ENCODE peak calls at places on chromosomes 5 and 9, in seven cellular contexts. F, Q, R, B, Y, T and H are unnamed samples.

GRCh38 chr9:76230961-76231360 is 163.3 kb downstream of the RFK start:
- DNase-seq in F (no peak), Q (no peak), R (peak; percentile 76), B (no peak), Y (no peak), T (no peak), H (no peak)

GRCh38 chr5:108762660-108763059 is 15.0 kb downstream of the FER start:
- DNase-seq in F (no peak), Q (no peak), R (no peak), B (no peak), Y (no peak), T (no peak), H (no peak)

GRCh38 chr9:112041536-112042243 is 133.4 kb downstream of the SUSD1 start:
- DNase-seq in F (peak; percentile 99), Q (no peak), R (peak; percentile 100), B (no peak), Y (no peak), T (no peak), H (no peak)

GRCh38 chr5:148005788-148006520 is 57.8 kb upstream of the SPINK5 start:
- DNase-seq in F (peak; percentile 25), Q (no peak), R (no peak), B (no peak), Y (no peak), T (no peak), H (no peak)

GRCh38 chr5:95713960-95714710 is 17.0 kb upstream of the RHOBTB3 start:
- DNase-seq in F (no peak), Q (no peak), R (no peak), B (no peak), Y (no peak), T (peak; percentile 38), H (no peak)

GRCh38 chr5:153964201-153965101 is 74.3 kb downstream of the FAM114A2 start:
- DNase-seq in F (no peak), Q (no peak), R (no peak), B (no peak), Y (no peak), T (no peak), H (no peak)

GRCh38 chr5:151130922-151131891 is 26.4 kb downstream of the ANXA6 start:
- DNase-seq in F (no peak), Q (no peak), R (peak; percentile 81), B (no peak), Y (no peak), T (no peak), H (no peak)

GRCh38 chr9:34496149-34496712 is 26.6 kb downstream of the ENHO start:
- DNase-seq in F (no peak), Q (no peak), R (peak; percentile 55), B (no peak), Y (no peak), T (no peak), H (no peak)

GRCh38 chr5:109921735-109922395 is 232.1 kb downstream of the MAN2A1 start:
- DNase-seq in F (no peak), Q (peak; percentile 34), R (no peak), B (no peak), Y (no peak), T (no peak), H (peak; percentile 13)

GRCh38 chr5:71910741-71911140 is 191.7 kb downstream of the CARTPT start:
- DNase-seq in F (peak; percentile 13), Q (no peak), R (no peak), B (no peak), Y (no peak), T (no peak), H (no peak)

GRCh38 chr5:150599917-150600511 is 40.4 kb upstream of the SYNPO start:
- DNase-seq in F (peak; percentile 53), Q (no peak), R (peak; percentile 90), B (no peak), Y (no peak), T (no peak), H (no peak)

GRCh38 chr9:134738869-134739659 is 97.5 kb downstream of the COL5A1 start:
- DNase-seq in F (peak; percentile 25), Q (no peak), R (peak; percentile 47), B (peak; percentile 14), Y (peak; percentile 66), T (peak; percentile 36), H (peak; percentile 26)

GRCh38 chr5:79702606-79703380 is 13.2 kb downstream of the CMYA5 start:
- DNase-seq in F (no peak), Q (no peak), R (peak; percentile 32), B (peak; percentile 23), Y (no peak), T (peak; percentile 62), H (no peak)

GRCh38 chr5:170273968-170274710 is 23.4 kb downstream of the LCP2 start:
- DNase-seq in F (peak; percentile 27), Q (peak; percentile 39), R (peak; percentile 46), B (peak; percentile 54), Y (no peak), T (peak; percentile 67), H (peak; percentile 43)

GRCh38 chr9:132412089-132412488 is 2.1 kb downstream of the CFAP77 start:
- DNase-seq in F (no peak), Q (no peak), R (peak; percentile 17), B (no peak), Y (no peak), T (no peak), H (no peak)

GRCh38 chr5:76582252-76583162 is 40.7 kb downstream of the F2RL2 start:
- DNase-seq in F (peak; percentile 22), Q (no peak), R (no peak), B (peak; percentile 30), Y (no peak), T (peak; percentile 1), H (no peak)

GRCh38 chr9:113929634-113930092 is 53.6 kb downstream of the ZNF618 start:
- DNase-seq in F (no peak), Q (no peak), R (peak; percentile 71), B (no peak), Y (no peak), T (no peak), H (no peak)